ENCODE peak calls at places on chromosomes 11 and 22, in four cellular contexts. One of them, this sample, is unnamed.

GRCh38 chr11:6468712-6469495 is 4.8 kb downstream of the TRIM3 start:
- DNase-seq in NCI-H446: peak; percentile 77
- DNase-seq in RCC 7860: no peak
- DNase-seq in activated T-cell treated with anti-CD3 and anti-CD28 coated beads, Interleukin-2, amount 50 U/mL, for 1 hour: no peak
- DNase-seq in this sample: no peak

GRCh38 chr11:75759832-75760231 is 8.7 kb upstream of the DGAT2 start:
- DNase-seq in NCI-H446: no peak
- DNase-seq in RCC 7860: no peak
- DNase-seq in activated T-cell treated with anti-CD3 and anti-CD28 coated beads, Interleukin-2, amount 50 U/mL, for 1 hour: no peak
- DNase-seq in this sample: no peak

GRCh38 chr11:120211522-120212258 is 858 bp downstream of the OAF start:
- DNase-seq in activated T-cell treated with anti-CD3 and anti-CD28 coated beads, Interleukin-2, amount 50 U/mL, for 1 hour: no peak
- DNase-seq in RCC 7860: no peak
- DNase-seq in NCI-H446: no peak
- DNase-seq in this sample: no peak

GRCh38 chr11:85626496-85626895 is 648 bp downstream of the DLG2 start:
- DNase-seq in RCC 7860: no peak
- DNase-seq in NCI-H446: no peak
- DNase-seq in activated T-cell treated with anti-CD3 and anti-CD28 coated beads, Interleukin-2, amount 50 U/mL, for 1 hour: no peak
- DNase-seq in this sample: no peak

GRCh38 chr11:112085822-112086421 is 634 bp downstream of the TIMM8B start:
- DNase-seq in RCC 7860: no peak
- DNase-seq in NCI-H446: no peak
- DNase-seq in activated T-cell treated with anti-CD3 and anti-CD28 coated beads, Interleukin-2, amount 50 U/mL, for 1 hour: no peak
- DNase-seq in this sample: no peak

GRCh38 chr22:24954114-24954463 is 1.6 kb downstream of the KIAA1671 start:
- DNase-seq in activated T-cell treated with anti-CD3 and anti-CD28 coated beads, Interleukin-2, amount 50 U/mL, for 1 hour: no peak
- DNase-seq in NCI-H446: no peak
- DNase-seq in RCC 7860: peak; percentile 31
- DNase-seq in this sample: no peak

GRCh38 chr11:118921121-118921928 is 4.4 kb downstream of the BCL9L start:
- DNase-seq in RCC 7860: peak; percentile 44
- DNase-seq in NCI-H446: no peak
- DNase-seq in activated T-cell treated with anti-CD3 and anti-CD28 coated beads, Interleukin-2, amount 50 U/mL, for 1 hour: no peak
- DNase-seq in this sample: no peak

GRCh38 chr22:46625843-46626349 is 5.7 kb downstream of the GRAMD4 start:
- DNase-seq in NCI-H446: no peak
- DNase-seq in activated T-cell treated with anti-CD3 and anti-CD28 coated beads, Interleukin-2, amount 50 U/mL, for 1 hour: no peak
- DNase-seq in RCC 7860: no peak
- DNase-seq in this sample: no peak

GRCh38 chr22:35401863-35402262 is 1.9 kb downstream of the MCM5 start:
- DNase-seq in RCC 7860: no peak
- DNase-seq in activated T-cell treated with anti-CD3 and anti-CD28 coated beads, Interleukin-2, amount 50 U/mL, for 1 hour: no peak
- DNase-seq in NCI-H446: no peak
- DNase-seq in this sample: no peak

GRCh38 chr11:793556-793955 is 3.7 kb upstream of the CEND1 start:
- DNase-seq in RCC 7860: no peak
- DNase-seq in NCI-H446: peak; percentile 89
- DNase-seq in activated T-cell treated with anti-CD3 and anti-CD28 coated beads, Interleukin-2, amount 50 U/mL, for 1 hour: no peak
- DNase-seq in this sample: peak; percentile 77

This sample was measured in DMS 273 treated with DMSO at 0.1 percent for 48 hours.